ENCODE peak calls at places on chromosomes 2 and 18, in seven cellular contexts. H, M, A, S, I, Y and B are unnamed samples.

GRCh38 chr2:239372835-239373234 is 28.0 kb downstream of the HDAC4 start:
- DNase-seq in Y (no peak), M (no peak), I (no peak), H (no peak), A (no peak), S (no peak), B (no peak)

GRCh38 chr2:233972941-233973575 is 55.9 kb downstream of the TRPM8 start:
- DNase-seq in A (no peak), S (no peak), Y (no peak), I (no peak), M (no peak), H (no peak), B (no peak)

GRCh38 chr2:20567159-20567925 is 83.6 kb downstream of the HS1BP3 start:
- DNase-seq in S (no peak), H (peak), I (no peak), M (no peak), A (no peak), Y (no peak), B (no peak)

GRCh38 chr2:9318461-9319337 is 104.6 kb downstream of the ITGB1BP1 start:
- DNase-seq in M (no peak), A (no peak), Y (no peak), H (no peak), I (peak), S (no peak), B (no peak)

GRCh38 chr2:187959821-187960220 is 331.9 kb upstream of the GULP1 start:
- DNase-seq in I (no peak), H (no peak), M (peak), Y (no peak), A (no peak), S (no peak), B (no peak)

GRCh38 chr2:190507135-190507534 is 27.4 kb downstream of the NEMP2 start:
- DNase-seq in M (peak), I (peak), Y (no peak), A (no peak), S (no peak), H (no peak), B (no peak)

GRCh38 chr2:160241251-160242137 is 41.4 kb upstream of the ITGB6 start:
- DNase-seq in S (no peak), A (no peak), Y (peak), H (no peak), M (no peak), I (no peak), B (no peak)

GRCh38 chr2:20585710-20586378 is 65.1 kb downstream of the HS1BP3 start:
- DNase-seq in M (no peak), A (no peak), H (no peak), S (no peak), Y (no peak), I (no peak), B (no peak)

GRCh38 chr2:163465440-163465839 is 270.4 kb downstream of the FIGN start:
- DNase-seq in Y (no peak), I (no peak), A (no peak), H (no peak), S (no peak), M (peak), B (no peak)

GRCh38 chr2:151200277-151200676 is 61.4 kb downstream of the RBM43 start:
- DNase-seq in S (no peak), M (no peak), I (no peak), Y (no peak), H (no peak), A (no peak), B (no peak)

GRCh38 chr18:10045296-10045891 is 131.6 kb downstream of the VAPA start:
- DNase-seq in I (no peak), A (no peak), S (no peak), Y (no peak), H (peak), M (no peak), B (no peak)

GRCh38 chr2:205405194-205405593 is 277.1 kb upstream of the NRP2 start:
- DNase-seq in Y (peak), M (no peak), S (no peak), I (no peak), A (no peak), H (no peak), B (no peak)

GRCh38 chr2:74199871-74200305 is 1.5 kb downstream of the MTHFD2 start:
- DNase-seq in M (no peak), Y (no peak), S (no peak), I (no peak), A (no peak), H (peak), B (no peak)

GRCh38 chr2:175004980-175005832 is at the start of gene CHN1:
- DNase-seq in I (peak), H (peak), M (peak), A (peak), S (peak), Y (peak), B (peak)

GRCh38 chr2:119702918-119703401 is 24.0 kb downstream of the TMEM177 start:
- DNase-seq in H (peak), I (peak), M (peak), A (peak), Y (peak), S (peak), B (no peak)